ENCODE peak calls at places on chromosomes 6 and 20, in six cellular contexts. Q is left cardiac atrium; V is psoas muscle; W is stimulated activated CD8-positive, alpha-beta memory T cell treated with anti-CD3 and anti-CD28 coated beads, Interleukin-7, amount 100 ng/mL, for 1 hour; C is ecto neural progenitor cell; K is NCI-H526. L is an unnamed sample.

GRCh38 chr20:5784735-5785134 is 34.5 kb downstream of the SHLD1 start:
- DNase-seq in Q (no peak), V (no peak), W (no peak), C (no peak), K (no peak), L (no peak)

GRCh38 chr6:490251-491037 is 98.9 kb downstream of the IRF4 start:
- DNase-seq in Q (no peak), V (no peak), W (no peak), C (no peak), K (peak; percentile 79), L (no peak)

GRCh38 chr6:85404497-85405174 is 45.2 kb upstream of the NT5E start:
- DNase-seq in Q (peak; percentile 45), V (no peak), W (no peak), C (no peak), K (no peak), L (no peak)

GRCh38 chr20:51565741-51566140 is 23.2 kb upstream of the NFATC2 start:
- DNase-seq in Q (no peak), V (no peak), W (no peak), C (no peak), K (no peak), L (no peak)

GRCh38 chr6:160137989-160138835 is 16.6 kb downstream of the SLC22A1 start:
- DNase-seq in Q (no peak), V (no peak), W (peak; percentile 28), C (no peak), K (peak; percentile 60), L (peak; percentile 55)

GRCh38 chr6:37535701-37536461 is 36.2 kb upstream of the CCDC167 start:
- DNase-seq in Q (no peak), V (no peak), W (no peak), C (no peak), K (peak; percentile 72), L (no peak)

GRCh38 chr20:2799688-2800589 is 488 bp downstream of the CPXM1 start:
- DNase-seq in Q (no peak), V (no peak), W (no peak), C (peak; percentile 68), K (no peak), L (peak; percentile 46)

GRCh38 chr6:163571730-163572129 is 157.2 kb downstream of the QKI start:
- DNase-seq in Q (no peak), V (no peak), W (no peak), C (no peak), K (no peak), L (no peak)

GRCh38 chr6:112289039-112289566 is 34.7 kb upstream of the LAMA4 start:
- DNase-seq in Q (peak; percentile 64), V (peak; percentile 72), W (no peak), C (no peak), K (no peak), L (no peak)

GRCh38 chr6:162485464-162485863 is 242.1 kb downstream of the PRKN start:
- DNase-seq in Q (no peak), V (no peak), W (no peak), C (no peak), K (no peak), L (no peak)

GRCh38 chr6:124002377-124003081 is 198.9 kb downstream of the NKAIN2 start:
- DNase-seq in Q (no peak), V (no peak), W (no peak), C (no peak), K (no peak), L (no peak)

GRCh38 chr6:3247255-3248146 is 11.2 kb upstream of the PSMG4 start:
- DNase-seq in Q (peak; percentile 52), V (peak; percentile 61), W (no peak), C (peak; percentile 78), K (peak; percentile 49), L (no peak)

GRCh38 chr6:35181313-35181932 is 32.3 kb upstream of the SCUBE3 start:
- DNase-seq in Q (no peak), V (no peak), W (no peak), C (no peak), K (no peak), L (no peak)

GRCh38 chr6:137496909-137497721 is 2.9 kb upstream of the OLIG3 start:
- DNase-seq in Q (no peak), V (no peak), W (no peak), C (peak; percentile 56), K (no peak), L (peak; percentile 47)

GRCh38 chr6:142152731-142153130 is 5.7 kb downstream of the VTA1 start:
- DNase-seq in Q (no peak), V (no peak), W (no peak), C (no peak), K (no peak), L (no peak)

GRCh38 chr6:70398783-70399730 is 14.3 kb upstream of the FAM135A start:
- DNase-seq in Q (no peak), V (no peak), W (no peak), C (no peak), K (no peak), L (no peak)

GRCh38 chr6:5599112-5599511 is 337.8 kb downstream of the FARS2 start:
- DNase-seq in Q (no peak), V (no peak), W (no peak), C (no peak), K (no peak), L (no peak)

GRCh38 chr6:39806277-39806676 is 14.1 kb downstream of the DAAM2 start:
- DNase-seq in Q (no peak), V (no peak), W (no peak), C (no peak), K (no peak), L (no peak)

GRCh38 chr6:144624246-144624645 is 339.1 kb downstream of the UTRN start:
- DNase-seq in Q (no peak), V (no peak), W (no peak), C (no peak), K (no peak), L (no peak)

GRCh38 chr6:27388293-27389197 is at the start of gene ZNF391:
- DNase-seq in Q (peak; percentile 82), V (peak; percentile 78), W (peak; percentile 49), C (peak; percentile 89), K (peak; percentile 84), L (peak; percentile 89)

GRCh38 chr20:62658593-62659159 is 16.4 kb downstream of the SLCO4A1 start:
- DNase-seq in Q (no peak), V (no peak), W (no peak), C (no peak), K (no peak), L (no peak)

GRCh38 chr20:17616480-17617211 is 46.8 kb downstream of the DSTN start:
- DNase-seq in Q (no peak), V (no peak), W (no peak), C (peak; percentile 40), K (no peak), L (peak; percentile 23)

L was measured in D341Med.